ENCODE peak calls at places on chromosomes 7 and 10, in seven cellular contexts. N, B, K, O, D, R and X are unnamed samples.

GRCh38 chr10:132168571-132169030 is 18.1 kb upstream of the DPYSL4 start:
- DNase-seq in N (no peak), B (no peak), K (peak), R (no peak), D (no peak), O (no peak), X (no peak)

GRCh38 chr7:151115836-151116418 is 29.7 kb downstream of the AGAP3 start:
- DNase-seq in R (no peak), N (no peak), D (peak), K (no peak), O (peak), B (no peak), X (no peak)

GRCh38 chr10:93541402-93542357 is 24.8 kb upstream of the FFAR4 start:
- DNase-seq in R (peak), B (no peak), D (peak), K (no peak), O (peak), N (peak), X (no peak)

GRCh38 chr7:3027005-3027404 is 16.7 kb downstream of the CARD11 start:
- DNase-seq in D (no peak), O (no peak), R (no peak), B (no peak), N (no peak), K (no peak), X (no peak)

GRCh38 chr10:132192991-132193670 is 6.4 kb downstream of the DPYSL4 start:
- DNase-seq in R (no peak), B (no peak), K (peak), O (no peak), N (no peak), D (no peak), X (no peak)

GRCh38 chr10:94005050-94005449 is 11.3 kb downstream of the PLCE1 start:
- DNase-seq in D (no peak), N (no peak), R (no peak), K (no peak), O (no peak), B (no peak), X (no peak)

GRCh38 chr7:83271212-83272099 is 108.8 kb upstream of the PCLO start:
- DNase-seq in K (no peak), N (no peak), R (no peak), B (no peak), O (peak), D (no peak), X (peak)

GRCh38 chr10:33529234-33529633 is 194.8 kb upstream of the NRP1 start:
- DNase-seq in B (no peak), K (no peak), N (no peak), O (no peak), D (no peak), R (no peak), X (no peak)

GRCh38 chr7:159130199-159130775 is 14.4 kb downstream of the VIPR2 start:
- DNase-seq in N (no peak), B (no peak), R (no peak), O (no peak), D (no peak), K (no peak), X (no peak)

GRCh38 chr10:49679480-49679893 is at the start of gene C10orf53:
- DNase-seq in K (peak), R (no peak), O (no peak), D (peak), B (no peak), N (peak), X (no peak)

GRCh38 chr10:4215485-4215884 is 430.5 kb upstream of the KLF6 start:
- DNase-seq in N (no peak), B (no peak), D (no peak), R (no peak), K (no peak), O (no peak), X (no peak)

GRCh38 chr10:103648951-103649532 is 155.5 kb downstream of the NEURL1 start:
- DNase-seq in D (no peak), R (no peak), B (no peak), O (peak), N (no peak), K (no peak), X (no peak)

GRCh38 chr10:62492012-62492869 is 118.1 kb downstream of the ZNF365 start:
- DNase-seq in D (no peak), K (no peak), N (no peak), R (no peak), B (no peak), O (peak), X (peak)

GRCh38 chr10:47246409-47247189 is 53.4 kb upstream of the GDF10 start:
- DNase-seq in K (no peak), O (no peak), D (no peak), B (no peak), R (no peak), N (no peak), X (no peak)

GRCh38 chr10:132449051-132449825 is 52.2 kb downstream of the PWWP2B start:
- DNase-seq in R (no peak), N (no peak), O (peak), D (no peak), K (no peak), B (no peak), X (peak)

GRCh38 chr7:23426876-23427275 is 43.4 kb downstream of the IGF2BP3 start:
- DNase-seq in K (no peak), D (no peak), B (no peak), O (no peak), N (no peak), R (no peak), X (no peak)

GRCh38 chr7:136709876-136710275 is 158.6 kb upstream of the CHRM2 start:
- DNase-seq in K (no peak), N (no peak), O (no peak), R (no peak), B (no peak), D (no peak), X (no peak)

GRCh38 chr7:20220293-20220755 is 3.1 kb upstream of the MACC1 start:
- DNase-seq in R (no peak), B (no peak), D (no peak), N (no peak), O (no peak), K (no peak), X (no peak)

GRCh38 chr7:151660141-151660540 is 140.4 kb upstream of the RHEB start:
- DNase-seq in R (no peak), N (no peak), D (no peak), O (no peak), B (no peak), K (no peak), X (peak)

GRCh38 chr7:151367304-151367703 is 25.7 kb downstream of the NUB1 start:
- DNase-seq in B (no peak), N (peak), R (no peak), D (no peak), O (no peak), K (no peak), X (no peak)

GRCh38 chr7:87339373-87339897 is 6.0 kb upstream of the CROT start:
- DNase-seq in R (no peak), B (no peak), D (no peak), K (no peak), O (no peak), N (no peak), X (no peak)

GRCh38 chr10:118692911-118693310 is 61.9 kb downstream of the CACUL1 start:
- DNase-seq in B (no peak), K (no peak), D (no peak), O (peak), N (no peak), R (no peak), X (peak)

GRCh38 chr10:86047588-86047987 is 319.0 kb downstream of the GRID1 start:
- DNase-seq in D (peak), R (no peak), O (no peak), N (no peak), B (no peak), K (no peak), X (no peak)

GRCh38 chr7:16071246-16071857 is 350.0 kb downstream of the CRPPA start:
- DNase-seq in R (no peak), K (peak), B (no peak), O (peak), N (no peak), D (peak), X (peak)

GRCh38 chr10:120838941-120839340 is 12.2 kb upstream of the WDR11 start:
- DNase-seq in N (no peak), D (no peak), O (no peak), B (no peak), R (no peak), K (no peak), X (no peak)

GRCh38 chr7:48300301-48300700 is 129.0 kb downstream of the ABCA13 start:
- DNase-seq in K (no peak), N (no peak), R (no peak), B (no peak), O (no peak), D (no peak), X (no peak)

GRCh38 chr7:150481207-150481920 is 30.9 kb downstream of the GIMAP8 start:
- DNase-seq in R (no peak), D (peak), B (peak), K (no peak), N (no peak), O (no peak), X (no peak)

GRCh38 chr7:121388950-121389349 is 7.2 kb downstream of the FAM3C start:
- DNase-seq in O (no peak), K (no peak), B (no peak), D (no peak), N (no peak), R (no peak), X (no peak)

GRCh38 chr7:33591481-33591880 is 313.9 kb upstream of the BMPER start:
- DNase-seq in B (no peak), K (no peak), O (no peak), D (no peak), R (no peak), N (no peak), X (no peak)

GRCh38 chr10:43338117-43338516 is 33.3 kb upstream of the FXYD4 start:
- DNase-seq in K (peak), O (no peak), R (no peak), N (no peak), B (no peak), D (no peak), X (no peak)

GRCh38 chr7:43926193-43927043 is at the start of gene UBE2D4:
- DNase-seq in O (peak), K (peak), N (peak), D (peak), B (peak), R (peak), X (peak)

GRCh38 chr7:98862716-98863420 is 6.9 kb downstream of the TMEM130 start:
- DNase-seq in D (no peak), R (no peak), K (no peak), B (no peak), O (no peak), N (no peak), X (no peak)